ENCODE peak calls at places on chromosome 5, in nine cellular contexts. One of them, this sample, is unnamed.

GRCh38 chr5:172177232-172177631 is 10.8 kb downstream of the STK10 start:
- DNase-seq in lower leg skin: no peak
- DNase-seq in ovary: no peak
- DNase-seq in sigmoid colon: no peak
- DNase-seq in A549: no peak
- DNase-seq in IMR-90: no peak
- DNase-seq in H1: no peak
- DNase-seq in GM12878: no peak
- DNase-seq in uterus: no peak
- DNase-seq in this sample: no peak

GRCh38 chr5:95009812-95010211 is 275.1 kb downstream of the MCTP1 start:
- DNase-seq in lower leg skin: no peak
- DNase-seq in ovary: no peak
- DNase-seq in sigmoid colon: no peak
- DNase-seq in A549: no peak
- DNase-seq in IMR-90: no peak
- DNase-seq in H1: no peak
- DNase-seq in GM12878: no peak
- DNase-seq in uterus: no peak
- DNase-seq in this sample: no peak

GRCh38 chr5:31692561-31693221 is 53.8 kb downstream of the PDZD2 start:
- DNase-seq in lower leg skin: no peak
- DNase-seq in ovary: peak; percentile 37
- DNase-seq in sigmoid colon: peak; percentile 80
- DNase-seq in A549: no peak
- DNase-seq in IMR-90: no peak
- DNase-seq in H1: no peak
- DNase-seq in GM12878: no peak
- DNase-seq in uterus: no peak
- DNase-seq in this sample: no peak

GRCh38 chr5:179836225-179837019 is 15.7 kb downstream of the SQSTM1 start:
- DNase-seq in lower leg skin: no peak
- DNase-seq in ovary: peak; percentile 33
- DNase-seq in sigmoid colon: peak; percentile 77
- DNase-seq in A549: no peak
- DNase-seq in IMR-90: peak; percentile 52
- DNase-seq in H1: no peak
- DNase-seq in GM12878: no peak
- DNase-seq in uterus: no peak
- DNase-seq in this sample: no peak

GRCh38 chr5:72231989-72232703 is 87.9 kb downstream of the MRPS27 start:
- DNase-seq in lower leg skin: no peak
- DNase-seq in ovary: no peak
- DNase-seq in sigmoid colon: no peak
- DNase-seq in A549: no peak
- DNase-seq in IMR-90: no peak
- DNase-seq in H1: no peak
- DNase-seq in GM12878: no peak
- DNase-seq in uterus: no peak
- DNase-seq in this sample: no peak

GRCh38 chr5:112930082-112930344 is 8.0 kb upstream of the REEP5 start:
- DNase-seq in lower leg skin: no peak
- DNase-seq in ovary: no peak
- DNase-seq in sigmoid colon: no peak
- DNase-seq in A549: no peak
- DNase-seq in IMR-90: no peak
- DNase-seq in H1: no peak
- DNase-seq in GM12878: peak; percentile 84
- DNase-seq in uterus: no peak
- DNase-seq in this sample: no peak

GRCh38 chr5:104049752-104050151 is 487.2 kb upstream of the NUDT12 start:
- DNase-seq in lower leg skin: no peak
- DNase-seq in ovary: no peak
- DNase-seq in sigmoid colon: no peak
- DNase-seq in A549: no peak
- DNase-seq in IMR-90: no peak
- DNase-seq in H1: no peak
- DNase-seq in GM12878: no peak
- DNase-seq in uterus: no peak
- DNase-seq in this sample: no peak

GRCh38 chr5:143065185-143065584 is 295.0 kb downstream of the ARHGAP26 start:
- DNase-seq in lower leg skin: no peak
- DNase-seq in ovary: no peak
- DNase-seq in sigmoid colon: no peak
- DNase-seq in A549: no peak
- DNase-seq in IMR-90: peak; percentile 88
- DNase-seq in H1: no peak
- DNase-seq in GM12878: no peak
- DNase-seq in uterus: peak; percentile 36
- DNase-seq in this sample: no peak

GRCh38 chr5:102958481-102959011 is 161.4 kb downstream of the GIN1 start:
- DNase-seq in lower leg skin: no peak
- DNase-seq in ovary: no peak
- DNase-seq in sigmoid colon: no peak
- DNase-seq in A549: no peak
- DNase-seq in IMR-90: peak; percentile 66
- DNase-seq in H1: no peak
- DNase-seq in GM12878: no peak
- DNase-seq in uterus: no peak
- DNase-seq in this sample: no peak

GRCh38 chr5:133952729-133953567 is 15.5 kb downstream of the C5orf15 start:
- DNase-seq in lower leg skin: peak; percentile 82
- DNase-seq in ovary: peak; percentile 74
- DNase-seq in sigmoid colon: peak; percentile 87
- DNase-seq in A549: no peak
- DNase-seq in IMR-90: peak; percentile 95
- DNase-seq in H1: no peak
- DNase-seq in GM12878: no peak
- DNase-seq in uterus: peak; percentile 70
- DNase-seq in this sample: peak; percentile 66
- TF ChIP-seq POLR2A in lower leg skin: no peak
- TF ChIP-seq POLR2A in ovary: no peak
- TF ChIP-seq POLR2A in sigmoid colon: no peak
- TF ChIP-seq POLR2A in A549: no peak
- TF ChIP-seq POLR2A in IMR-90: no peak
- TF ChIP-seq POLR2A in H1: no peak
- TF ChIP-seq POLR2A in GM12878: no peak
- TF ChIP-seq POLR2A in uterus: no peak
- TF ChIP-seq POLR2A in this sample: no peak

GRCh38 chr5:135689506-135689905 is 110.7 kb upstream of the CXCL14 start:
- DNase-seq in lower leg skin: no peak
- DNase-seq in ovary: no peak
- DNase-seq in sigmoid colon: no peak
- DNase-seq in A549: no peak
- DNase-seq in IMR-90: no peak
- DNase-seq in H1: no peak
- DNase-seq in GM12878: no peak
- DNase-seq in uterus: no peak
- DNase-seq in this sample: no peak
- TF ChIP-seq POLR2A in lower leg skin: no peak
- TF ChIP-seq POLR2A in ovary: no peak
- TF ChIP-seq POLR2A in sigmoid colon: no peak
- TF ChIP-seq POLR2A in A549: no peak
- TF ChIP-seq POLR2A in IMR-90: no peak
- TF ChIP-seq POLR2A in H1: no peak
- TF ChIP-seq POLR2A in GM12878: no peak
- TF ChIP-seq POLR2A in uterus: no peak
- TF ChIP-seq POLR2A in this sample: no peak

DNA sequence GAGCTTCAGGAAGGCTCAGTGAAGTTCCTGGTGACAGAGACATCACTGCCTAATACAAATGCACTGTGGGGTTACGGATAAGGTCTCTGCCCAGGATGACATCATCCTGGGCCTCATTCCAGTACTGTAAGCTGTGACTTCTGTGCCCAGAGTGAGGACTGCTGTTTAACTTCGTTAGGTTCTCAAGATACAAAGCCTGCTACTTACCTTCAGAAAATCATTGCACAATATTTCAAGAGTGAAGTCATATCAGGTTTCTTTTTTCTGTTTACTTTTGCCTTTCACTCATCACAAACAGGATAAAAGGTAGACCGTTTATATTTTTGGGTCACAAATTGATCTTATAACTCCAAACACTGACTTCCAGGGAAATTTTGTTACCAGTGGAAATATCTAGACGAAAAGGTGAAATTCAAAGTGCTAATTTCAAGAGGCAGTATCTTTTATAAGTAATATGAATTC is 241.2 kb downstream of the PIK3R1 start:
- DNase-seq in lower leg skin: no peak
- DNase-seq in ovary: no peak
- DNase-seq in sigmoid colon: no peak
- DNase-seq in A549: peak; percentile 17
- DNase-seq in IMR-90: peak; percentile 53
- DNase-seq in H1: no peak
- DNase-seq in GM12878: no peak
- DNase-seq in uterus: no peak
- DNase-seq in this sample: no peak
- TF ChIP-seq POLR2A in lower leg skin: no peak
- TF ChIP-seq POLR2A in ovary: no peak
- TF ChIP-seq POLR2A in sigmoid colon: no peak
- TF ChIP-seq POLR2A in A549: no peak
- TF ChIP-seq POLR2A in IMR-90: no peak
- TF ChIP-seq POLR2A in H1: no peak
- TF ChIP-seq POLR2A in GM12878: no peak
- TF ChIP-seq POLR2A in uterus: no peak
- TF ChIP-seq POLR2A in this sample: no peak

GRCh38 chr5:159210846-159211245 is 1.5 kb upstream of the RNF145 start:
- DNase-seq in lower leg skin: no peak
- DNase-seq in ovary: no peak
- DNase-seq in sigmoid colon: no peak
- DNase-seq in A549: no peak
- DNase-seq in IMR-90: no peak
- DNase-seq in H1: no peak
- DNase-seq in GM12878: no peak
- DNase-seq in uterus: no peak
- DNase-seq in this sample: no peak

GRCh38 chr5:159210306-159210722 is 961 bp upstream of the RNF145 start:
- DNase-seq in lower leg skin: peak; percentile 22
- DNase-seq in ovary: no peak
- DNase-seq in sigmoid colon: no peak
- DNase-seq in A549: peak; percentile 55
- DNase-seq in IMR-90: no peak
- DNase-seq in H1: no peak
- DNase-seq in GM12878: no peak
- DNase-seq in uterus: no peak
- DNase-seq in this sample: no peak

GRCh38 chr5:159207616-159208507 is 1.5 kb downstream of the RNF145 start:
- DNase-seq in lower leg skin: peak; percentile 68
- DNase-seq in ovary: peak; percentile 74
- DNase-seq in sigmoid colon: peak; percentile 91
- DNase-seq in A549: peak; percentile 63
- DNase-seq in IMR-90: peak; percentile 78
- DNase-seq in H1: peak; percentile 72
- DNase-seq in GM12878: peak; percentile 47
- DNase-seq in uterus: peak; percentile 74
- DNase-seq in this sample: peak; percentile 81

GRCh38 chr5:159208508-159209437 is 580 bp downstream of the RNF145 start:
- DNase-seq in lower leg skin: peak; percentile 19
- DNase-seq in ovary: peak; percentile 49
- DNase-seq in sigmoid colon: peak; percentile 70
- DNase-seq in A549: no peak
- DNase-seq in IMR-90: peak; percentile 28
- DNase-seq in H1: peak; percentile 64
- DNase-seq in GM12878: no peak
- DNase-seq in uterus: peak; percentile 34
- DNase-seq in this sample: peak; percentile 16

GRCh38 chr5:159209438-159210305 is at the start of gene RNF145:
- DNase-seq in lower leg skin: peak; percentile 78
- DNase-seq in ovary: peak; percentile 88
- DNase-seq in sigmoid colon: peak; percentile 92
- DNase-seq in A549: peak; percentile 74
- DNase-seq in IMR-90: peak; percentile 86
- DNase-seq in H1: peak; percentile 78
- DNase-seq in GM12878: peak; percentile 62
- DNase-seq in uterus: peak; percentile 86
- DNase-seq in this sample: peak; percentile 71
- TF ChIP-seq POLR2A in lower leg skin: no peak
- TF ChIP-seq POLR2A in ovary: no peak
- TF ChIP-seq POLR2A in sigmoid colon: no peak
- TF ChIP-seq POLR2A in A549: peak; percentile 45
- TF ChIP-seq POLR2A in IMR-90: peak; percentile 61
- TF ChIP-seq POLR2A in H1: peak; percentile 67
- TF ChIP-seq POLR2A in GM12878: peak; percentile 87
- TF ChIP-seq POLR2A in uterus: peak; percentile 71
- TF ChIP-seq POLR2A in this sample: peak; percentile 76

DNA sequence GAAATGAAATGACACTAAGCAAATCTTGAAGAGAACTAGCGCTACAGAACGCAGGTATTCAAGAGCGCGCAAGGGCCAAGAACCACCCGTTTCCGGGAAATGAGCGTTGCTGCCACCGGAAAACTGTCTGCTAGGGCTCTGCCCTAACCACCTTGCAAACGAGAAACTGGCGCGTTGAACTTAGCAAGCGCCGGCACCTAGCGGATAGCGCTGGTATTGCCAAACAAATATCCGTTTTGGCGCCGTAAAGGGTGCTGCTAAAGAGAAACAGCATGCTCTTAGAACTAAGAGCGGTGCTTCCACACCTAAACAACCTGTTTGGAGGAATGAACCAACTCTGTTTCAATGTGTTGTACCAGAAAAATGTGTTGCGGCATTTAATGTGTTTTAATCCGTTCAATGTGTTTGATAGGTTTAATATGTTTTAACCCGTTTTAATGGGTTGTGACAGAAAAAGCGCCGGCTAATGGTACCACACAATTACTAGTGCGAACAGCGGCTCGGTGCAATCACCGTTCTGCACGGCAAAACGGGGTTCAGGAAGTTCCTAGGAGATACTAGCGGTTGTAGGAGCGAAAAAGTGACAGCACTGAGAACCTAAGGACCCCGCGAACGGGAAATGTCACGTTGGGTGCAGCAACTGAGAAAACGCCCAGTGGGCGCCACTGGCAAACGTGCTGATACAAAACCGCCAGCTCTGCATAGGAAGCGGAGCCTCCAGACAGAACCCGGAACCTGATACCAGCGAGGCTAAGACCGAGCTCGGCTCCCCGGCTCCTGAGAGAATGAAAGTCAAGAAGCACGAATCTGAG is at the start of gene ANXA2R:
- DNase-seq in lower leg skin: peak; percentile 91
- DNase-seq in ovary: peak; percentile 85
- DNase-seq in sigmoid colon: peak; percentile 92
- DNase-seq in A549: peak; percentile 67
- DNase-seq in IMR-90: peak; percentile 97
- DNase-seq in H1: peak; percentile 88
- DNase-seq in GM12878: no peak
- DNase-seq in uterus: peak; percentile 89
- DNase-seq in this sample: no peak
- TF ChIP-seq POLR2A in lower leg skin: no peak
- TF ChIP-seq POLR2A in ovary: no peak
- TF ChIP-seq POLR2A in sigmoid colon: no peak
- TF ChIP-seq POLR2A in A549: no peak
- TF ChIP-seq POLR2A in IMR-90: no peak
- TF ChIP-seq POLR2A in H1: no peak
- TF ChIP-seq POLR2A in GM12878: peak; percentile 27
- TF ChIP-seq POLR2A in uterus: no peak
- TF ChIP-seq POLR2A in this sample: no peak

GRCh38 chr5:20656262-20656661 is 668.3 kb upstream of the CDH18 start:
- DNase-seq in lower leg skin: no peak
- DNase-seq in ovary: no peak
- DNase-seq in sigmoid colon: no peak
- DNase-seq in A549: no peak
- DNase-seq in IMR-90: no peak
- DNase-seq in H1: no peak
- DNase-seq in GM12878: no peak
- DNase-seq in uterus: no peak
- DNase-seq in this sample: no peak
- TF ChIP-seq POLR2A in lower leg skin: no peak
- TF ChIP-seq POLR2A in ovary: no peak
- TF ChIP-seq POLR2A in sigmoid colon: no peak
- TF ChIP-seq POLR2A in A549: no peak
- TF ChIP-seq POLR2A in IMR-90: no peak
- TF ChIP-seq POLR2A in H1: no peak
- TF ChIP-seq POLR2A in GM12878: no peak
- TF ChIP-seq POLR2A in uterus: no peak
- TF ChIP-seq POLR2A in this sample: no peak

GRCh38 chr5:6712582-6713273 is 504 bp upstream of the TENT4A start:
- DNase-seq in lower leg skin: peak; percentile 96
- DNase-seq in ovary: peak; percentile 97
- DNase-seq in sigmoid colon: peak; percentile 98
- DNase-seq in A549: peak; percentile 75
- DNase-seq in IMR-90: peak; percentile 94
- DNase-seq in H1: peak; percentile 96
- DNase-seq in GM12878: peak; percentile 72
- DNase-seq in uterus: peak; percentile 96
- DNase-seq in this sample: peak; percentile 99
- TF ChIP-seq POLR2A in lower leg skin: no peak
- TF ChIP-seq POLR2A in ovary: peak; percentile 57
- TF ChIP-seq POLR2A in sigmoid colon: no peak
- TF ChIP-seq POLR2A in A549: peak; percentile 68
- TF ChIP-seq POLR2A in IMR-90: peak; percentile 74
- TF ChIP-seq POLR2A in H1: peak; percentile 64
- TF ChIP-seq POLR2A in GM12878: peak; percentile 75
- TF ChIP-seq POLR2A in uterus: peak; percentile 82
- TF ChIP-seq POLR2A in this sample: peak; percentile 62

This sample was measured in H54.